ENCODE peak calls at places on chromosome 22, in six cellular contexts. One of them, this sample, is unnamed.

GRCh38 chr22:37485006-37485713 is 1.0 kb downstream of the MFNG start:
- DNase-seq in activated CD4-positive, alpha-beta T cell treated with anti-CD3 and anti-CD28 coated beads for 48 hours: peak; percentile 75
- DNase-seq in hepatocyte: no peak
- DNase-seq in B cell: peak; percentile 46
- DNase-seq in NCI-H1694 treated with DMSO at 0.1 percent for 48 hours: no peak
- DNase-seq in Peyer's patch: peak; percentile 69
- DNase-seq in this sample: no peak

GRCh38 chr22:19693581-19693980 is 20.7 kb upstream of the SEPTIN5 start:
- DNase-seq in B cell: no peak
- DNase-seq in activated CD4-positive, alpha-beta T cell treated with anti-CD3 and anti-CD28 coated beads for 48 hours: no peak
- DNase-seq in hepatocyte: no peak
- DNase-seq in NCI-H1694 treated with DMSO at 0.1 percent for 48 hours: no peak
- DNase-seq in Peyer's patch: peak; percentile 41
- DNase-seq in this sample: no peak

GRCh38 chr22:44738347-44738715 is 14.0 kb upstream of the ARHGAP8 start:
- DNase-seq in NCI-H1694 treated with DMSO at 0.1 percent for 48 hours: no peak
- DNase-seq in B cell: no peak
- DNase-seq in Peyer's patch: peak; percentile 62
- DNase-seq in activated CD4-positive, alpha-beta T cell treated with anti-CD3 and anti-CD28 coated beads for 48 hours: no peak
- DNase-seq in hepatocyte: peak; percentile 90
- DNase-seq in this sample: peak; percentile 57

GRCh38 chr22:44936201-44936600 is 73.6 kb downstream of the PHF21B start:
- DNase-seq in NCI-H1694 treated with DMSO at 0.1 percent for 48 hours: no peak
- DNase-seq in B cell: no peak
- DNase-seq in hepatocyte: no peak
- DNase-seq in activated CD4-positive, alpha-beta T cell treated with anti-CD3 and anti-CD28 coated beads for 48 hours: no peak
- DNase-seq in Peyer's patch: no peak
- DNase-seq in this sample: no peak

GRCh38 chr22:20203142-20204099 is 52.6 kb upstream of the CCDC188 start:
- DNase-seq in Peyer's patch: peak; percentile 89
- DNase-seq in activated CD4-positive, alpha-beta T cell treated with anti-CD3 and anti-CD28 coated beads for 48 hours: no peak
- DNase-seq in hepatocyte: peak; percentile 82
- DNase-seq in NCI-H1694 treated with DMSO at 0.1 percent for 48 hours: no peak
- DNase-seq in B cell: no peak
- DNase-seq in this sample: no peak

GRCh38 chr22:36305813-36306212 is 52.9 kb downstream of the APOL1 start:
- DNase-seq in NCI-H1694 treated with DMSO at 0.1 percent for 48 hours: no peak
- DNase-seq in Peyer's patch: no peak
- DNase-seq in hepatocyte: no peak
- DNase-seq in B cell: no peak
- DNase-seq in activated CD4-positive, alpha-beta T cell treated with anti-CD3 and anti-CD28 coated beads for 48 hours: no peak
- DNase-seq in this sample: no peak

GRCh38 chr22:22884010-22884887 is 3.4 kb upstream of the IGLL5 start:
- DNase-seq in Peyer's patch: peak; percentile 89
- DNase-seq in activated CD4-positive, alpha-beta T cell treated with anti-CD3 and anti-CD28 coated beads for 48 hours: peak; percentile 74
- DNase-seq in NCI-H1694 treated with DMSO at 0.1 percent for 48 hours: peak; percentile 69
- DNase-seq in hepatocyte: peak; percentile 82
- DNase-seq in B cell: peak; percentile 80
- DNase-seq in this sample: peak; percentile 75

GRCh38 chr22:19798320-19798665 is 37.7 kb downstream of the TBX1 start:
- DNase-seq in NCI-H1694 treated with DMSO at 0.1 percent for 48 hours: no peak
- DNase-seq in Peyer's patch: no peak
- DNase-seq in activated CD4-positive, alpha-beta T cell treated with anti-CD3 and anti-CD28 coated beads for 48 hours: no peak
- DNase-seq in hepatocyte: no peak
- DNase-seq in B cell: no peak
- DNase-seq in this sample: no peak

GRCh38 chr22:19820880-19821522 is 33.7 kb downstream of the GNB1L start:
- DNase-seq in activated CD4-positive, alpha-beta T cell treated with anti-CD3 and anti-CD28 coated beads for 48 hours: no peak
- DNase-seq in hepatocyte: peak; percentile 3
- DNase-seq in Peyer's patch: peak; percentile 33
- DNase-seq in NCI-H1694 treated with DMSO at 0.1 percent for 48 hours: no peak
- DNase-seq in B cell: no peak
- DNase-seq in this sample: no peak

GRCh38 chr22:37492428-37493344 is 6.5 kb upstream of the MFNG start:
- DNase-seq in hepatocyte: no peak
- DNase-seq in B cell: peak; percentile 46
- DNase-seq in Peyer's patch: peak; percentile 73
- DNase-seq in activated CD4-positive, alpha-beta T cell treated with anti-CD3 and anti-CD28 coated beads for 48 hours: peak; percentile 76
- DNase-seq in NCI-H1694 treated with DMSO at 0.1 percent for 48 hours: peak; percentile 55
- DNase-seq in this sample: peak; percentile 45

GRCh38 chr22:42947211-42947990 is 67.5 kb downstream of the PACSIN2 start:
- DNase-seq in NCI-H1694 treated with DMSO at 0.1 percent for 48 hours: peak; percentile 83
- DNase-seq in activated CD4-positive, alpha-beta T cell treated with anti-CD3 and anti-CD28 coated beads for 48 hours: no peak
- DNase-seq in Peyer's patch: peak; percentile 50
- DNase-seq in hepatocyte: no peak
- DNase-seq in B cell: no peak
- DNase-seq in this sample: no peak

GRCh38 chr22:35333220-35333619 is 33.5 kb downstream of the TOM1 start:
- DNase-seq in NCI-H1694 treated with DMSO at 0.1 percent for 48 hours: no peak
- DNase-seq in Peyer's patch: no peak
- DNase-seq in hepatocyte: no peak
- DNase-seq in B cell: no peak
- DNase-seq in activated CD4-positive, alpha-beta T cell treated with anti-CD3 and anti-CD28 coated beads for 48 hours: no peak
- DNase-seq in this sample: no peak

GRCh38 chr22:26553056-26553752 is 36.7 kb downstream of the TPST2 start:
- DNase-seq in Peyer's patch: no peak
- DNase-seq in NCI-H1694 treated with DMSO at 0.1 percent for 48 hours: no peak
- DNase-seq in hepatocyte: no peak
- DNase-seq in activated CD4-positive, alpha-beta T cell treated with anti-CD3 and anti-CD28 coated beads for 48 hours: no peak
- DNase-seq in B cell: no peak
- DNase-seq in this sample: no peak

GRCh38 chr22:48651036-48651890 is 1176.4 kb downstream of the BRD1 start:
- DNase-seq in Peyer's patch: no peak
- DNase-seq in B cell: no peak
- DNase-seq in hepatocyte: no peak
- DNase-seq in activated CD4-positive, alpha-beta T cell treated with anti-CD3 and anti-CD28 coated beads for 48 hours: no peak
- DNase-seq in NCI-H1694 treated with DMSO at 0.1 percent for 48 hours: no peak
- DNase-seq in this sample: no peak

GRCh38 chr22:28920757-28921584 is 37.6 kb downstream of the ZNRF3 start:
- DNase-seq in activated CD4-positive, alpha-beta T cell treated with anti-CD3 and anti-CD28 coated beads for 48 hours: no peak
- DNase-seq in hepatocyte: no peak
- DNase-seq in NCI-H1694 treated with DMSO at 0.1 percent for 48 hours: no peak
- DNase-seq in Peyer's patch: no peak
- DNase-seq in B cell: no peak
- DNase-seq in this sample: no peak

GRCh38 chr22:45871721-45872120 is 105.2 kb downstream of the WNT7B start:
- DNase-seq in B cell: no peak
- DNase-seq in activated CD4-positive, alpha-beta T cell treated with anti-CD3 and anti-CD28 coated beads for 48 hours: no peak
- DNase-seq in hepatocyte: no peak
- DNase-seq in NCI-H1694 treated with DMSO at 0.1 percent for 48 hours: no peak
- DNase-seq in Peyer's patch: no peak
- DNase-seq in this sample: no peak

GRCh38 chr22:33076368-33076767 is 18.2 kb upstream of the SYN3 start:
- DNase-seq in Peyer's patch: no peak
- DNase-seq in NCI-H1694 treated with DMSO at 0.1 percent for 48 hours: no peak
- DNase-seq in hepatocyte: peak; percentile 48
- DNase-seq in activated CD4-positive, alpha-beta T cell treated with anti-CD3 and anti-CD28 coated beads for 48 hours: no peak
- DNase-seq in B cell: no peak
- DNase-seq in this sample: no peak

GRCh38 chr22:38203090-38203810 is 1.5 kb downstream of the MAFF start:
- DNase-seq in Peyer's patch: peak; percentile 89
- DNase-seq in B cell: no peak
- DNase-seq in NCI-H1694 treated with DMSO at 0.1 percent for 48 hours: no peak
- DNase-seq in hepatocyte: peak; percentile 75
- DNase-seq in activated CD4-positive, alpha-beta T cell treated with anti-CD3 and anti-CD28 coated beads for 48 hours: peak; percentile 47
- DNase-seq in this sample: peak; percentile 85

GRCh38 chr22:48180631-48181030 is 1418.2 kb downstream of the TBC1D22A start:
- DNase-seq in Peyer's patch: no peak
- DNase-seq in hepatocyte: no peak
- DNase-seq in NCI-H1694 treated with DMSO at 0.1 percent for 48 hours: no peak
- DNase-seq in B cell: no peak
- DNase-seq in activated CD4-positive, alpha-beta T cell treated with anti-CD3 and anti-CD28 coated beads for 48 hours: no peak
- DNase-seq in this sample: no peak

GRCh38 chr22:46796566-46797195 is 34.2 kb downstream of the TBC1D22A start:
- DNase-seq in Peyer's patch: peak; percentile 40
- DNase-seq in B cell: no peak
- DNase-seq in hepatocyte: no peak
- DNase-seq in NCI-H1694 treated with DMSO at 0.1 percent for 48 hours: no peak
- DNase-seq in activated CD4-positive, alpha-beta T cell treated with anti-CD3 and anti-CD28 coated beads for 48 hours: no peak
- DNase-seq in this sample: no peak

GRCh38 chr22:40463017-40463631 is 92.7 kb downstream of the SGSM3 start:
- DNase-seq in NCI-H1694 treated with DMSO at 0.1 percent for 48 hours: no peak
- DNase-seq in hepatocyte: no peak
- DNase-seq in activated CD4-positive, alpha-beta T cell treated with anti-CD3 and anti-CD28 coated beads for 48 hours: peak; percentile 57
- DNase-seq in Peyer's patch: peak; percentile 71
- DNase-seq in B cell: peak; percentile 82
- DNase-seq in this sample: peak; percentile 27

GRCh38 chr22:28247667-28248363 is 328.8 kb upstream of the PITPNB start:
- DNase-seq in B cell: no peak
- DNase-seq in Peyer's patch: no peak
- DNase-seq in NCI-H1694 treated with DMSO at 0.1 percent for 48 hours: no peak
- DNase-seq in activated CD4-positive, alpha-beta T cell treated with anti-CD3 and anti-CD28 coated beads for 48 hours: no peak
- DNase-seq in hepatocyte: no peak
- DNase-seq in this sample: no peak

GRCh38 chr22:27377501-27377900 is 424.1 kb downstream of the MN1 start:
- DNase-seq in hepatocyte: no peak
- DNase-seq in activated CD4-positive, alpha-beta T cell treated with anti-CD3 and anti-CD28 coated beads for 48 hours: no peak
- DNase-seq in B cell: no peak
- DNase-seq in NCI-H1694 treated with DMSO at 0.1 percent for 48 hours: no peak
- DNase-seq in Peyer's patch: no peak
- DNase-seq in this sample: no peak

GRCh38 chr22:28014141-28015055 is 95.3 kb upstream of the PITPNB start:
- DNase-seq in B cell: no peak
- DNase-seq in NCI-H1694 treated with DMSO at 0.1 percent for 48 hours: peak; percentile 13
- DNase-seq in hepatocyte: no peak
- DNase-seq in activated CD4-positive, alpha-beta T cell treated with anti-CD3 and anti-CD28 coated beads for 48 hours: no peak
- DNase-seq in Peyer's patch: no peak
- DNase-seq in this sample: no peak

GRCh38 chr22:48492371-48493320 is 1335.0 kb downstream of the BRD1 start:
- DNase-seq in B cell: peak; percentile 54
- DNase-seq in NCI-H1694 treated with DMSO at 0.1 percent for 48 hours: peak; percentile 83
- DNase-seq in Peyer's patch: peak; percentile 77
- DNase-seq in activated CD4-positive, alpha-beta T cell treated with anti-CD3 and anti-CD28 coated beads for 48 hours: peak; percentile 57
- DNase-seq in hepatocyte: peak; percentile 88
- DNase-seq in this sample: peak; percentile 50

GRCh38 chr22:38866024-38866398 is 6.0 kb downstream of the CBX6 start:
- DNase-seq in B cell: no peak
- DNase-seq in hepatocyte: no peak
- DNase-seq in Peyer's patch: peak; percentile 43
- DNase-seq in activated CD4-positive, alpha-beta T cell treated with anti-CD3 and anti-CD28 coated beads for 48 hours: no peak
- DNase-seq in NCI-H1694 treated with DMSO at 0.1 percent for 48 hours: no peak
- DNase-seq in this sample: no peak

GRCh38 chr22:41532908-41533825 is 11.1 kb downstream of the POLR3H start:
- DNase-seq in hepatocyte: peak; percentile 88
- DNase-seq in Peyer's patch: peak; percentile 87
- DNase-seq in activated CD4-positive, alpha-beta T cell treated with anti-CD3 and anti-CD28 coated beads for 48 hours: peak; percentile 84
- DNase-seq in NCI-H1694 treated with DMSO at 0.1 percent for 48 hours: peak; percentile 25
- DNase-seq in B cell: peak; percentile 74
- DNase-seq in this sample: peak; percentile 82

GRCh38 chr22:44102856-44103255 is 77.9 kb upstream of the PARVG start:
- DNase-seq in Peyer's patch: no peak
- DNase-seq in B cell: no peak
- DNase-seq in NCI-H1694 treated with DMSO at 0.1 percent for 48 hours: no peak
- DNase-seq in hepatocyte: no peak
- DNase-seq in activated CD4-positive, alpha-beta T cell treated with anti-CD3 and anti-CD28 coated beads for 48 hours: no peak
- DNase-seq in this sample: no peak

This sample was measured in transverse colon.